ENCODE peak calls at places on chromosomes 4 and X, in six cellular contexts. W is mesenchymal stem cell, L is IMR-90, K is neuronal stem cell, N is H9, H is H1. I is an unnamed sample. For H3K79me1, the result is how much of the 10 kb centered on the place peaks cover.

GRCh38 chrX:18607966-18608365 is 63.9 kb downstream of the RS1 start:
- DNase-seq in W (peak), L (peak), K (no peak), N (no peak), H (no peak), I (no peak)

GRCh38 chr4:38665846-38666490 is 2.0 kb downstream of the KLF3 start:
- DNase-seq in W (peak), L (no peak), K (no peak), N (no peak), H (no peak), I (no peak)

GRCh38 chrX:115592997-115593734 is 32.2 kb downstream of the PLS3 start:
- DNase-seq in W (peak), L (peak), K (no peak), N (no peak), H (no peak), I (peak)

GRCh38 chrX:39725928-39726619 is 371.7 kb downstream of the BCOR start:
- DNase-seq in W (peak), L (peak), K (no peak), N (no peak), H (no peak), I (no peak)

GRCh38 chr4:184282251-184282713 is 64.6 kb upstream of the ENPP6 start:
- DNase-seq in W (no peak), L (no peak), K (no peak), N (no peak), H (no peak), I (peak)

GRCh38 chr4:107349266-107349665 is 313.2 kb upstream of the DKK2 start:
- DNase-seq in W (peak), L (no peak), K (no peak), N (no peak), H (peak), I (peak)

GRCh38 chr4:79603681-79604080 is 195.7 kb upstream of the GK2 start:
- DNase-seq in W (no peak), L (no peak), K (no peak), N (no peak), H (no peak), I (no peak)

GRCh38 chr4:41957634-41958033 is 22.4 kb downstream of the TMEM33 start:
- DNase-seq in W (peak), L (peak), K (peak), N (no peak), H (no peak), I (peak)

GRCh38 chr4:74188912-74189311 is 31.0 kb downstream of the MTHFD2L start:
- DNase-seq in W (no peak), L (no peak), K (no peak), N (no peak), H (no peak), I (no peak)

GRCh38 chrX:149939271-149940014 is 1.2 kb upstream of the EOLA2 start:
- DNase-seq in W (peak), L (peak), K (peak), N (peak), H (peak), I (peak)

GRCh38 chr4:145884775-145885174 is 53.8 kb downstream of the ZNF827 start:
- DNase-seq in W (no peak), L (no peak), K (no peak), N (no peak), H (no peak), I (no peak)

GRCh38 chr4:62077406-62077805 is 877.3 kb downstream of the ADGRL3 start:
- DNase-seq in W (no peak), L (no peak), K (no peak), N (no peak), H (no peak), I (no peak)

GRCh38 chrX:13357925-13358324 is 38.1 kb upstream of the ATXN3L start:
- DNase-seq in W (peak), L (peak), K (peak), N (no peak), H (no peak), I (peak)

GRCh38 chr4:113106076-113106475 is 56.6 kb downstream of the ANK2 start:
- DNase-seq in W (peak), L (peak), K (no peak), N (no peak), H (no peak), I (peak)

GRCh38 chr4:74258949-74259348 is 49.3 kb upstream of the EPGN start:
- DNase-seq in W (peak), L (peak), K (no peak), N (no peak), H (no peak), I (no peak)

GRCh38 chrX:120000490-120001246 is 57.1 kb upstream of the NKAP start:
- DNase-seq in W (no peak), L (peak), K (no peak), N (peak), H (no peak), I (peak)

GRCh38 chrX:113966791-113967190 is 617.1 kb upstream of the HTR2C start:
- DNase-seq in W (no peak), L (no peak), K (no peak), N (no peak), H (no peak), I (no peak)

GRCh38 chr4:142473218-142473959 is 372.7 kb downstream of the INPP4B start:
- DNase-seq in W (no peak), L (no peak), K (no peak), N (no peak), H (no peak), I (no peak)

GRCh38 chr4:88584471-88584900 is 7.8 kb upstream of the HERC3 start:
- DNase-seq in W (no peak), L (no peak), K (no peak), N (no peak), H (no peak), I (peak)

GRCh38 chr4:75512336-75513211 is 1.6 kb downstream of the RCHY1 start:
- DNase-seq in W (peak), L (peak), K (no peak), N (no peak), H (no peak), I (peak)

GRCh38 chrX:33211356-33212254 is at the start of gene DMD:
- DNase-seq in W (peak), L (peak), K (no peak), N (peak), H (no peak), I (peak)

GRCh38 chr4:88104902-88105610 is 53.4 kb downstream of the ABCG2 start:
- DNase-seq in W (peak), L (peak), K (no peak), N (no peak), H (no peak), I (no peak)

GRCh38 chrX:38095971-38096529 is 89.7 kb downstream of the SYTL5 start:
- DNase-seq in W (peak), L (peak), K (no peak), N (no peak), H (no peak), I (no peak)

GRCh38 chr4:121377065-121377464 is 3.8 kb downstream of the QRFPR start:
- DNase-seq in W (no peak), L (no peak), K (no peak), N (no peak), H (no peak), I (no peak)

GRCh38 chrX:125507119-125507518 is 187.4 kb downstream of the TEX13C start:
- DNase-seq in W (peak), L (no peak), K (no peak), N (no peak), H (no peak), I (no peak)

GRCh38 chrX:115491766-115492165 is 69.2 kb upstream of the PLS3 start:
- DNase-seq in W (peak), L (peak), K (no peak), N (no peak), H (no peak), I (no peak)

GRCh38 chrX:68669872-68670271 is 22.4 kb downstream of the STARD8 start:
- DNase-seq in W (no peak), L (no peak), K (no peak), N (no peak), H (no peak), I (no peak)

GRCh38 chr4:43987331-43987944 is 461.2 kb downstream of the KCTD8 start:
- DNase-seq in W (no peak), L (no peak), K (no peak), N (no peak), H (no peak), I (no peak)

GRCh38 chr4:123505457-123506310 is 109.1 kb downstream of the SPRY1 start:
- DNase-seq in W (peak), L (peak), K (peak), N (peak), H (peak), I (peak)

GRCh38 chr4:122508083-122508482 is 51.6 kb upstream of the IL2 start:
- DNase-seq in W (no peak), L (no peak), K (no peak), N (no peak), H (no peak), I (peak)

GRCh38 chr4:145315828-145316227 is 135.4 kb upstream of the OTUD4 start:
- DNase-seq in W (no peak), L (no peak), K (no peak), N (no peak), H (no peak), I (no peak)

GRCh38 chr4:2700031-2700430 is 56.1 kb downstream of the TNIP2 start:
- DNase-seq in W (no peak), L (no peak), K (no peak), N (no peak), H (no peak), I (no peak)

GRCh38 chrX:20906571-20906970 is 467.6 kb upstream of the CNKSR2 start:
- DNase-seq in W (no peak), L (no peak), K (no peak), N (no peak), H (no peak), I (no peak)

GRCh38 chr4:6692806-6693205 is 872 bp upstream of the S100P start:
- DNase-seq in W (no peak), L (peak), K (no peak), N (no peak), H (no peak), I (no peak)

GRCh38 chr4:6693274-6694176 is at the start of gene S100P:
- DNase-seq in W (no peak), L (no peak), K (no peak), N (no peak), H (no peak), I (no peak)

GRCh38 chr4:6694177-6694901 is 661 bp downstream of the S100P start:
- DNase-seq in W (no peak), L (no peak), K (no peak), N (no peak), H (no peak), I (no peak)

GRCh38 chr4:6689506-6689960 is 4.1 kb upstream of the S100P start:
- DNase-seq in W (no peak), L (no peak), K (no peak), N (peak), H (no peak), I (no peak)

GRCh38 chr4:6692379-6692778 is 1.3 kb upstream of the S100P start:
- DNase-seq in W (no peak), L (no peak), K (no peak), N (no peak), H (no peak), I (no peak)
- H3K79me1 ChIP-seq in W (under half), L (under half), K (under half), N (under half), H (under half), I (under half)

GRCh38 chrX:126658447-126658846 is 105.8 kb upstream of the DCAF12L1 start:
- DNase-seq in W (no peak), L (no peak), K (no peak), N (no peak), H (no peak), I (no peak)
- H3K79me1 ChIP-seq in W (under half), L (under half), K (under half), N (under half), H (under half), I (under half)

GRCh38 chr4:128353791-128354190 is 66.2 kb upstream of the PGRMC2 start:
- DNase-seq in W (peak), L (peak), K (no peak), N (no peak), H (no peak), I (no peak)
- H3K79me1 ChIP-seq in W (under half), L (under half), K (under half), N (under half), H (under half), I (under half)

DNA sequence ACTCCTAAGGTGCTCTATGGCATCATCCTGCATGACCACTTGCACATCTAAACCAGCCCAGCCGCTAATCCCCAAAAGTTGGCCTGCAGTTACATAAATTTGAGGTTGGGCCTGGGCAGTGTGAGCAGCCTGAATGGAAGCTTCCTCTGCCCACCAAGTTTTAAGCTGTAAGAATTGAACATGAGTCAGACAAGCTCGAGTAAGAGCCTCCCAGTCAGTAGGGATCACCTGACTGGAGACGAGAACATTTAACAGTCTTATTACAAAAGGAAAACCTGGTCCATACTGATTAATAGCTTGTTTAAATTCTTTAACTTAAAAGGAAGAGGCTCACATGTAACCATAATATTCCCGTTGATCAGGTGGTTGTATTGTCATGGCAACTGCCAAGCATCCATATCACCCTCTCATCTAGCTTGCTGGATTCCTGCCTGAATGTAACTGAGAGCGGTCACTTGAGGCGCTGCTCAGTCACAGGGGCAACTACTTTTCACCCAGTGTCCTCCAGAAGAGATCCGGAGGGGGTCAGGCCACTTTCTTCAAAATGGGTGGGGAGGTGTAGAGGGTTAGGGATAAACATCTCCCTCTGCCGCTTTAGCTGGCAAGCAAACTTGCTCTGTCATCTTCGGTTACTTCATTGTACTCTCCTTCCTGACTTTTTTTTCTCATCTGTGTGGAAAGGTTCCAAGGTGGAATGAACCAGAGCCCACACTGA is 56.6 kb upstream of the WDR1 start:
- DNase-seq in W (no peak), L (peak), K (no peak), N (peak), H (no peak), I (peak)
- H3K79me1 ChIP-seq in W (under half), L (under half), K (under half), N (under half), H (under half), I (under half)

GRCh38 chr4:173522874-173523395 is 7.1 kb downstream of the HAND2 start:
- DNase-seq in W (peak), L (no peak), K (no peak), N (no peak), H (no peak), I (no peak)
- H3K79me1 ChIP-seq in W (under half), L (under half), K (under half), N (under half), H (under half), I (under half)

GRCh38 chr4:173520921-173521473 is 9.0 kb downstream of the HAND2 start:
- DNase-seq in W (peak), L (no peak), K (no peak), N (no peak), H (no peak), I (no peak)
- H3K79me1 ChIP-seq in W (under half), L (under half), K (under half), N (under half), H (under half), I (under half)

GRCh38 chr4:8533274-8533865 is 46.8 kb upstream of the GPR78 start:
- DNase-seq in W (no peak), L (no peak), K (no peak), N (no peak), H (no peak), I (no peak)
- H3K79me1 ChIP-seq in W (under half), L (under half), K (under half), N (under half), H (under half), I (under half)

GRCh38 chr4:140254656-140255299 is 100.8 kb upstream of the MAML3 start:
- DNase-seq in W (peak), L (no peak), K (no peak), N (no peak), H (no peak), I (no peak)
- H3K79me1 ChIP-seq in W (under half), L (under half), K (under half), N (under half), H (under half), I (under half)

DNA sequence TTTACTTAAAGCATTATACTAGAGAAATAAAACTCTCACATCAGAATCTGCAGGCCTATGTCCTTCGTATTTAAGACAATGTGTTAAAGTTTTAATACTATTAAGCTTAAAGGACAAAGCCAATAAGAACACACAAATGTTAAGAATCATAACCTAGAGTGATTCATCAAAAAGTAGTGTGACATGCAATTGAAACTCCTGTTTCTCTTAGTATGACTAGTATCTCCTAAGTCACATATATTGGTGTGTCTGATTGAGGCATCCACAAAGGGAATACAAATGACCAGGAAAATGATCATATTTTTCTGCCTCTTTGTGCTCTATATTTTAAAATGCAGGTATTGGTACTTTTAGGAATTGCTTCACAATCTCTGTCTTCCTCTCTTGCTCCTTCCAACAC is 23.8 kb downstream of the GPRASP3 start:
- DNase-seq in W (no peak), L (no peak), K (no peak), N (no peak), H (no peak), I (no peak)
- H3K79me1 ChIP-seq in W (under half), L (under half), K (under half), N (under half), H (under half), I (under half)

DNA sequence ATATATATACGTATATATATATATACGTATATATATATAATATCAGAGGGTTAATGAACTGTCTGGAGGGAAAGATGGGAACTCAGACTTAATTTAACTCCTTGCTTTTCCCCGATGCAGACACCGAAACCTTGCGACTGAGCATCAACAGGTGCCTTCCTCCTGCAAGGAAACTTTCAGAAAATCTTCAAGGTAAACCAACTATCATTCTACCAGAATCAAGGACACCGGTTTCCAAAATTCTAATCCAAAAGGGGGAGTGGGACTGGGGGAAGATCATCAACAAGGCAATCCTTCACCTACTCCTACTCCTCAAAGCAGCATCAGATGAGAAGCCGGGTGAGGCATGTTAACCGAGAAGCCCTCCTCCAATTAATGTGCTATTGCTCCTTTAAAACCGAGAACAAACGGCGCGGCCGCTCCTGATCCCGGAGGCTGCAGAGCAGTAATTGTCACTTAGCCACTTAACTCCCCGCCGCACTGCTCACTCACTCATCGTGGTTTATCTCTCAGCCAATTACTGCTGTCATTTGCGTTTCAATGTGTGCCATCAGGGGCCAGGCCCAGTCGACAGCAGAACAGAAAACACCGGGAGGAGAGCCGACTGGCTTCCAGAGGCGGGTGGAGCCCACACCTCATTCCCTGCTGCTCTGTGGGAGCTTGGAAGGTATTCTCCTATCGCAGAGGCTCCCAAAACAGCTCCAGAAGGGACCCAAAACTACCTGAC is 61.7 kb downstream of the MAML3 start:
- DNase-seq in W (peak), L (no peak), K (peak), N (peak), H (peak), I (peak)
- H3K79me1 ChIP-seq in W (under half), L (half or more), K (under half), N (under half), H (under half), I (under half)